ENCODE peak calls at places on chromosomes 12 and 14, in six cellular contexts. E, J, F, V, L and R are unnamed samples.

GRCh38 chr12:1591029-1591428 is 3.4 kb downstream of the FBXL14 start:
- DNase-seq in F (no peak), V (no peak), L (peak; percentile 62), J (peak; percentile 49), E (peak; percentile 45), R (no peak)

GRCh38 chr12:120286768-120287490 is 4.8 kb downstream of the RNU4-2 start:
- DNase-seq in L (no peak), E (no peak), F (no peak), J (no peak), V (no peak), R (no peak)

GRCh38 chr14:42163136-42163535 is 556.5 kb downstream of the LRFN5 start:
- DNase-seq in V (no peak), E (no peak), F (no peak), L (no peak), J (no peak), R (no peak)

GRCh38 chr14:90692826-90693225 is 123.4 kb downstream of the TTC7B start:
- DNase-seq in J (no peak), L (no peak), F (no peak), E (no peak), V (no peak), R (no peak)

GRCh38 chr12:6765634-6766581 is at the start of gene PTMS:
- DNase-seq in F (peak; percentile 83), J (no peak), E (peak; percentile 96), L (no peak), V (peak; percentile 87), R (peak; percentile 94)

GRCh38 chr12:87795555-87795954 is 233.6 kb downstream of the C12orf50 start:
- DNase-seq in F (no peak), L (no peak), V (no peak), J (no peak), E (no peak), R (no peak)

GRCh38 chr12:3777206-3777809 is 24.4 kb upstream of the CRACR2A start:
- DNase-seq in F (no peak), L (peak; percentile 62), J (peak; percentile 7), V (no peak), E (peak; percentile 45), R (no peak)

GRCh38 chr12:8956073-8956472 is 6.6 kb upstream of the M6PR start:
- DNase-seq in J (no peak), V (no peak), L (no peak), E (no peak), F (no peak), R (no peak)

GRCh38 chr14:105474478-105475268 is at the start of gene CRIP2:
- DNase-seq in J (peak; percentile 44), F (no peak), E (peak; percentile 26), L (no peak), V (no peak), R (no peak)

GRCh38 chr12:46562625-46563228 is 190.2 kb upstream of the SLC38A2 start:
- DNase-seq in J (no peak), L (no peak), F (no peak), V (no peak), E (peak; percentile 86), R (no peak)

GRCh38 chr14:79136437-79137430 is 966.6 kb downstream of the NRXN3 start:
- DNase-seq in J (no peak), V (no peak), F (no peak), L (no peak), E (peak; percentile 9), R (no peak)

GRCh38 chr14:98444077-98444476 is 827.9 kb downstream of the BCL11B start:
- DNase-seq in F (no peak), J (peak; percentile 37), E (no peak), V (no peak), L (peak; percentile 89), R (no peak)

GRCh38 chr14:73829526-73830431 is 21.9 kb upstream of the PTGR2 start:
- DNase-seq in F (peak; percentile 43), L (peak; percentile 82), V (no peak), E (peak; percentile 92), J (no peak), R (no peak)

GRCh38 chr14:52551696-52552062 is 626 bp downstream of the TXNDC16 start:
- DNase-seq in E (peak; percentile 52), V (no peak), F (no peak), L (no peak), J (no peak), R (no peak)

GRCh38 chr14:25381498-25381897 is 331.6 kb upstream of the STXBP6 start:
- DNase-seq in F (no peak), J (no peak), V (no peak), E (no peak), L (no peak), R (no peak)

DNA sequence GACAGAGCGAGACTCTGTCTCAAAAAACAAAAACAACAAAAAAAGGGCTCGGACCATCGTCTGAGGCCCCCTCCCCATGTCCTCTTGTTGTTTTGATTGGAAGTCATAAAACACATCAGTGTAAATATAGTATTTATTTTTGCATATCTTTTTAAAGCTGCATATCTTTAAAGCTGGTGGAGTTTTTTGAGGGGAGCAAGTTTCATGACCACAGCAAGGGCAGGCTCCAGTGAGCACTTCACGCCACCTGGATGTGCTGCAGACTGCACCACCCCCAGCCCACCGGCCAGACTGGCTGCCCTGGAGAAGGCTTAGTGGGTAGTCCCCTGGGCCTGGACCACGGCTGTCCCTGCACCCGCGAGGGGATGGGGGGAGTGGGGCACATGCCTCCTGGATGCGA is 11.9 kb upstream of the BCL7A start:
- DNase-seq in F (no peak), V (no peak), E (no peak), L (no peak), J (no peak), R (no peak)
- H3K4me3 ChIP-seq in F (no peak overlapping the region), V (no peak overlapping the region), E (no peak overlapping the region), L (no peak overlapping the region), J (no peak overlapping the region), R (no peak overlapping the region)

GRCh38 chr14:91837076-91837475 is 30.3 kb downstream of the TC2N start:
- DNase-seq in E (no peak), V (no peak), L (no peak), J (no peak), F (no peak), R (no peak)
- H3K4me3 ChIP-seq in E (peak overlapping the region; percentile 36), V (peak overlapping the region; percentile 77), L (peak overlapping the region; percentile 79), J (peak overlapping the region; percentile 70), F (no peak overlapping the region), R (peak overlapping the region; percentile 80)

DNA sequence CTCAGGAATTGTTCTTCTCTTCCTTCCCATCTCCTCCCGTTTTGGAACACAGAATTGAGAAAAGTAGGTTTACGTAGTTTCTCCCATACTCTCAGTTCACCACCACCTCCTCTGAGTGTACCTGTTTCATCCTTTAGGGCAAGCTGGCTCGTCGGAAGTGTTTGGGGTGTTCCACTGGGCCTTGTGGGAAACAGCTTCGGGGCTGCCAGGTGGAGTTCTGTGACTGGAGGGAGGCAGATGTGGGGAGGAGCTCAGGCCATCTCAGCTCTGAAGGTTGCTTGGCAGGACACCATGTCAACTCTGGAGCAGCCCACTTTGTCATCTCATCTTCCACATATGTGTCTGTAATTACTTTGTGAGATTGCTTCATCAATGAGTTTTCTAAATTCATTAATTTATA is 53.5 kb upstream of the RD3L start:
- DNase-seq in J (no peak), E (no peak), L (no peak), V (no peak), F (no peak), R (peak; percentile 62)
- H3K4me3 ChIP-seq in J (no peak overlapping the region), E (no peak overlapping the region), L (no peak overlapping the region), V (no peak overlapping the region), F (no peak overlapping the region), R (no peak overlapping the region)

GRCh38 chr14:47976139-47976538 is 300.7 kb upstream of the MDGA2 start:
- DNase-seq in V (no peak), F (no peak), J (no peak), L (no peak), E (no peak), R (no peak)
- H3K4me3 ChIP-seq in V (no peak overlapping the region), F (no peak overlapping the region), J (no peak overlapping the region), L (no peak overlapping the region), E (no peak overlapping the region), R (no peak overlapping the region)

DNA sequence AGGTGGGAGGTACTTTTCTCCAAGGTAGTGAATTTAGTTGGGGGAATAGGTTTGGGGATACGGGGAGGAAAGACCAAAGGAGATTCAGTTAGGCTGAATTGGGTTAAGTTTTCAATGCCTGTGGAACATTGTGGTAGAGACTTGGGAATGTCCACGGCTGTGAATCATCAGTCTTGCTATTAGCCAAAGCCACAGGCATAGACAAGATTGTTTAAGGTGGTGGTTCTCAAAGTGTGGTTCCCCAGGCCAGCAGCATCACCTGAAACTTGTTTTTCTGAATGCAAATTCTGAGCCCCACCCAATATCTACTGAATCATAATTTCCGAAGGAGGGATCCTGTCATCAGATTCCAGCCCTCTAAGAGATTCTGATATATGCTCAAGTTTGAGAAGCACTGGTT is 316.2 kb downstream of the EGLN3 start:
- DNase-seq in J (no peak), F (no peak), V (no peak), E (peak; percentile 46), L (no peak), R (no peak)
- H3K4me3 ChIP-seq in J (no peak overlapping the region), F (no peak overlapping the region), V (no peak overlapping the region), E (no peak overlapping the region), L (no peak overlapping the region), R (no peak overlapping the region)

DNA sequence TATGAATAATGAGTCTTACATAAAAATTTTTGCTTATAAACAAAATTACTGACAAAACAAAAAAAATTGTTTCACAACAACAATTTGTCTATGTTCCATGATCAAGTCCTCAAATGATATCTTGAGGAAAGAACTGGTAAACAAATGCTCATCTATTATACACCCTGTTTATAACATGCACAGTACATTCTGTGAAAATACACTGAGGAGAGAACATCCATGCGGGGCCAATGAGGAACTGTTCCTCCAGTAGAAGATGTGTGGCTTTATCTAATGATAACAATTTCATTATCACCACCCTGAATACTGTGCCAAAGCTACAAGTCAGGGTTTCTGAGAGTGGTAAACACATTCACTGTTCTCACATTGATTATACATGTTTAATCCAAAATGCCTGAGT is 10.8 kb downstream of the MLH3 start:
- DNase-seq in V (no peak), F (no peak), E (no peak), J (no peak), L (no peak), R (no peak)
- H3K4me3 ChIP-seq in V (no peak overlapping the region), F (no peak overlapping the region), E (no peak overlapping the region), J (no peak overlapping the region), L (no peak overlapping the region), R (no peak overlapping the region)

DNA sequence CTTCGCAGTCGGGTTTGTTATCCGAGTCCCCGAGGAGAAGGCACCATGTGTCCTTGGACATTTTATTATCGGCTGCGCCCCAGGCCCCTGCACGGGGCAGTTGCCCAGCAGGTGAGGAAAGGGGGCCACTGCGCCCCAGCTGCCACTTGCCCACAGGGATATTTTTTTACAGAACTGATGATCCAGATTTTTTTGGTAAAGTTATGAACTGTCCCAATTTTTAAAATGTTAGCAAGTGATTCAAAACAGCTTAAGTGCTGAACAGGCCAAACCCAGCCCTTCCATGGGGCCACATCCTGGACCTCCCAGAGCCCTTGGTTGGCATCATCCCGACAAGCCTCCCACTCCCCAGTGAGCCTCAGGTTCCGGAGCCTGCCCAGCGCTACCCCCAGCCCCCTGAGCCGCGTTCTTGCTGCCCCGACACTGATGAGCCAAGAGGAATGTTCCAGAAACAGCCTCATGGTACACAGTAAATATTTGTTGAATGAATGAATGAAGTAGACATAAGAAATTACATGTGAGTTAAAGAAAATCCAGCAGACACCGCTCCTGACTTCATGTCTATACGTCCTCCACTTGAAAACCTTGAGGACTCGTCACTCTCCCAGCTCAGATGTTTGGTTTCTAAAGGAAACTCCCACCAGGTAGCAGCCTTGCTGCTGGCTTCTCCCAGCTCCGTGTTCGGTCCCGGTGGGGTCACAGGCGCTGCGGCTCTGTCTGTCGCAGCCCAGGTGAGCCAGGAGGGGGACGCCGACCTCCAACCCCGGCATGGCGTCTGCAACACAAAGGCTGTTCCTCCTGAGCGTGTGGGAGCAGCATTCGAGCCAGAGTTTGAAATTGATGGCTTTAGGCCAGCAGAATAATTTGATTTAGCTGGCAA is 88.5 kb downstream of the ADGRD1 start:
- DNase-seq in E (no peak), L (no peak), F (no peak), J (no peak), V (no peak), R (no peak)
- H3K4me3 ChIP-seq in E (no peak overlapping the region), L (no peak overlapping the region), F (no peak overlapping the region), J (no peak overlapping the region), V (no peak overlapping the region), R (no peak overlapping the region)

GRCh38 chr12:68812553-68813241 is 4.7 kb downstream of the MDM2 start:
- DNase-seq in F (no peak), J (no peak), V (no peak), L (no peak), E (no peak), R (no peak)
- H3K4me3 ChIP-seq in F (no peak overlapping the region), J (no peak overlapping the region), V (no peak overlapping the region), L (no peak overlapping the region), E (peak overlapping the region; percentile 21), R (peak overlapping the region; percentile 12)